ENCODE peak calls at places on chromosomes 2 and 18, in eight cellular contexts. V, Q, A, S, E, K, Z and R are unnamed samples.

GRCh38 chr2:173286153-173286809 is 68.4 kb upstream of the CDCA7 start:
- DNase-seq in Q (no peak), Z (no peak), A (no peak), V (no peak), E (no peak), S (peak), K (no peak), R (no peak)

GRCh38 chr18:41899535-41899934 is 55.5 kb upstream of the PIK3C3 start:
- DNase-seq in K (no peak), E (no peak), A (peak), Q (no peak), V (no peak), S (no peak), Z (no peak), R (no peak)

GRCh38 chr2:241860184-241861078 is 1.7 kb upstream of the PDCD1 start:
- DNase-seq in K (no peak), E (no peak), A (no peak), S (no peak), V (no peak), Q (no peak), Z (no peak), R (no peak)

GRCh38 chr2:105732955-105733607 is 11.6 kb upstream of the NCK2 start:
- DNase-seq in A (no peak), Z (no peak), E (no peak), S (no peak), Q (no peak), V (no peak), K (no peak), R (no peak)

GRCh38 chr18:42745171-42745570 is 370.3 kb downstream of the RIT2 start:
- DNase-seq in K (no peak), Z (no peak), Q (no peak), A (no peak), E (no peak), V (no peak), S (no peak), R (no peak)

GRCh38 chr2:227324671-227325055 is 388 bp upstream of the MFF start:
- DNase-seq in Q (no peak), S (no peak), K (no peak), V (peak), E (peak), A (no peak), Z (no peak), R (no peak)

GRCh38 chr18:63439334-63439733 is 17.1 kb upstream of the VPS4B start:
- DNase-seq in A (peak), Q (no peak), Z (peak), E (peak), V (peak), K (no peak), S (peak), R (no peak)

GRCh38 chr2:237321746-237322145 is 92.2 kb downstream of the COL6A3 start:
- DNase-seq in E (no peak), A (no peak), Z (no peak), K (no peak), V (no peak), S (no peak), Q (no peak), R (no peak)

GRCh38 chr2:166573393-166573792 is 79.3 kb upstream of the SCN7A start:
- DNase-seq in K (no peak), S (peak), Q (no peak), Z (peak), V (peak), E (no peak), A (peak), R (no peak)

GRCh38 chr2:127623388-127624320 is 22.3 kb upstream of the GPR17 start:
- DNase-seq in Z (no peak), A (peak), K (no peak), E (no peak), V (peak), S (peak), Q (no peak), R (no peak)

GRCh38 chr2:11748861-11749645 is 2.6 kb downstream of the LPIN1 start:
- DNase-seq in V (no peak), Q (no peak), K (no peak), E (no peak), S (no peak), Z (no peak), A (no peak), R (no peak)

GRCh38 chr2:58594762-58595161 is 353.6 kb upstream of the FANCL start:
- DNase-seq in K (no peak), Q (no peak), Z (no peak), A (peak), E (no peak), V (no peak), S (peak), R (no peak)

GRCh38 chr2:27059141-27059820 is 7.8 kb downstream of the AGBL5 start:
- DNase-seq in Q (no peak), E (no peak), V (no peak), S (no peak), A (no peak), Z (no peak), K (no peak), R (no peak)

GRCh38 chr2:66439291-66440010 is 4.5 kb downstream of the MEIS1 start:
- DNase-seq in E (no peak), A (no peak), Q (no peak), S (peak), V (peak), K (no peak), Z (no peak), R (no peak)

GRCh38 chr18:77702686-77703085 is 453.0 kb downstream of the GALR1 start:
- DNase-seq in Z (peak), E (peak), S (no peak), K (no peak), Q (no peak), A (peak), V (no peak), R (no peak)

GRCh38 chr18:44627245-44627644 is 53.4 kb upstream of the SETBP1 start:
- DNase-seq in A (peak), S (peak), Q (no peak), Z (no peak), E (no peak), K (no peak), V (no peak), R (no peak)

GRCh38 chr18:183769-184168 is 25.4 kb downstream of the USP14 start:
- DNase-seq in S (peak), E (no peak), Z (no peak), V (no peak), Q (no peak), K (no peak), A (no peak), R (no peak)

GRCh38 chr2:46296216-46296839 is 879 bp upstream of the EPAS1 start:
- DNase-seq in Z (no peak), K (no peak), V (peak), E (no peak), A (no peak), S (no peak), Q (no peak), R (no peak)

GRCh38 chr2:188444106-188444835 is 152.6 kb downstream of the GULP1 start:
- DNase-seq in E (no peak), A (peak), S (peak), Q (no peak), Z (no peak), V (no peak), K (no peak), R (no peak)

GRCh38 chr2:121828281-121828731 is 72.9 kb downstream of the TSN start:
- DNase-seq in V (no peak), S (no peak), K (peak), Z (no peak), Q (no peak), A (peak), E (no peak), R (no peak)

GRCh38 chr2:71695235-71696120 is 242.1 kb downstream of the DYSF start:
- DNase-seq in K (no peak), V (no peak), E (no peak), Q (no peak), A (no peak), Z (no peak), S (no peak), R (no peak)

GRCh38 chr2:200212862-200213425 is 93.5 kb upstream of the SPATS2L start:
- DNase-seq in Q (no peak), S (no peak), V (no peak), Z (no peak), A (no peak), E (no peak), K (no peak), R (no peak)

GRCh38 chr2:211157211-211157610 is 600.8 kb downstream of the CPS1 start:
- DNase-seq in S (no peak), V (no peak), K (no peak), Q (no peak), Z (no peak), A (no peak), E (no peak), R (no peak)

GRCh38 chr18:26745288-26745975 is 120.1 kb downstream of the AQP4 start:
- DNase-seq in Q (no peak), A (no peak), Z (no peak), E (no peak), V (no peak), S (no peak), K (peak), R (no peak)

GRCh38 chr2:195411219-195411687 is 245.8 kb upstream of the SLC39A10 start:
- DNase-seq in K (no peak), A (peak), S (peak), E (no peak), Q (no peak), V (no peak), Z (no peak), R (no peak)

GRCh38 chr2:203656522-203657287 is 49.7 kb upstream of the CD28 start:
- DNase-seq in Z (no peak), A (peak), K (peak), E (no peak), S (peak), V (no peak), Q (no peak), R (no peak)

GRCh38 chr18:12839526-12840196 is 44.4 kb downstream of the PTPN2 start:
- DNase-seq in Z (no peak), K (no peak), Q (peak), E (no peak), V (no peak), A (peak), S (peak), R (no peak)

GRCh38 chr2:148582679-148583511 is 61.7 kb upstream of the EPC2 start:
- DNase-seq in Z (no peak), E (no peak), V (no peak), K (no peak), S (peak), A (peak), Q (no peak), R (no peak)

GRCh38 chr2:235045336-235045972 is 93.6 kb downstream of the SH3BP4 start:
- DNase-seq in V (no peak), S (no peak), Z (no peak), Q (no peak), A (no peak), K (no peak), E (no peak), R (no peak)

GRCh38 chr2:99861376-99861760 is 281.0 kb downstream of the AFF3 start:
- DNase-seq in Z (no peak), A (no peak), Q (no peak), K (no peak), V (no peak), E (no peak), S (peak), R (no peak)

GRCh38 chr2:71358931-71359671 is 27.5 kb downstream of the ZNF638 start:
- DNase-seq in A (peak), K (no peak), V (no peak), S (peak), E (no peak), Q (peak), Z (no peak), R (no peak)

GRCh38 chr2:98761267-98761781 is 30.4 kb upstream of the MGAT4A start:
- DNase-seq in Q (peak), K (no peak), V (no peak), S (no peak), Z (no peak), A (peak), E (no peak), R (no peak)

GRCh38 chr2:208406474-208407451 is at the start of gene PTH2R:
- DNase-seq in A (no peak), S (no peak), E (peak), K (peak), V (peak), Q (no peak), Z (no peak), R (no peak)

GRCh38 chr2:233829193-233830110 is 24.9 kb downstream of the HJURP start:
- DNase-seq in V (peak), E (no peak), K (no peak), S (no peak), Z (no peak), Q (no peak), A (no peak), R (peak)

GRCh38 chr2:108950736-108951135 is 38.3 kb downstream of the EDAR start:
- DNase-seq in K (no peak), V (no peak), S (no peak), Z (no peak), A (no peak), Q (no peak), E (no peak), R (no peak)

GRCh38 chr2:162293122-162293781 is 25.2 kb downstream of the IFIH1 start:
- DNase-seq in Z (no peak), A (peak), K (no peak), S (peak), Q (no peak), V (no peak), E (no peak), R (no peak)

GRCh38 chr2:103179800-103180199 is 418.0 kb downstream of the TMEM182 start:
- DNase-seq in A (no peak), Z (no peak), V (no peak), S (no peak), E (no peak), K (no peak), Q (no peak), R (no peak)

GRCh38 chr18:66900837-66901236 is 296.9 kb upstream of the CDH19 start:
- DNase-seq in Q (no peak), A (no peak), Z (no peak), E (no peak), K (no peak), V (no peak), S (no peak), R (no peak)

GRCh38 chr2:105118960-105119359 is 81.1 kb downstream of the MRPS9 start:
- DNase-seq in Q (no peak), A (no peak), K (no peak), V (peak), S (no peak), Z (no peak), E (no peak), R (no peak)